ENCODE peak calls at places on chromosomes 5 and 9, in five cellular contexts. R is GM12878, G is A549, L is HepG2, H is K562. Q is an unnamed sample.

GRCh38 chr5:103259705-103260355 is 1.3 kb downstream of the MACIR start:
- DNase-seq in R (no peak), G (peak; percentile 28), L (peak; percentile 19), H (peak; percentile 60), Q (peak; percentile 58)

GRCh38 chr5:133582971-133583370 is 29.4 kb downstream of the FSTL4 start:
- DNase-seq in R (no peak), G (no peak), L (no peak), H (no peak), Q (no peak)

GRCh38 chr5:135210286-135211055 is 176.4 kb upstream of the PITX1 start:
- DNase-seq in R (no peak), G (no peak), L (no peak), H (no peak), Q (no peak)

GRCh38 chr9:133103987-133104505 is 17.0 kb downstream of the RALGDS start:
- DNase-seq in R (no peak), G (no peak), L (no peak), H (no peak), Q (no peak)

GRCh38 chr9:136829981-136830885 is 12.0 kb upstream of the AJM1 start:
- DNase-seq in R (no peak), G (no peak), L (no peak), H (no peak), Q (no peak)

GRCh38 chr9:94714494-94714893 is 12.0 kb upstream of the AOPEP start:
- DNase-seq in R (no peak), G (no peak), L (no peak), H (no peak), Q (no peak)

GRCh38 chr5:103041071-103041676 is 78.8 kb downstream of the GIN1 start:
- DNase-seq in R (no peak), G (peak; percentile 5), L (peak; percentile 20), H (peak; percentile 25), Q (peak; percentile 14)

GRCh38 chr5:142201471-142201887 is 92.9 kb downstream of the NDFIP1 start:
- DNase-seq in R (no peak), G (no peak), L (no peak), H (no peak), Q (no peak)

GRCh38 chr5:172778223-172778814 is 7.3 kb upstream of the DUSP1 start:
- DNase-seq in R (no peak), G (no peak), L (peak; percentile 93), H (peak; percentile 61), Q (no peak)

GRCh38 chr9:89260525-89260924 is 50.5 kb upstream of the CKS2 start:
- DNase-seq in R (no peak), G (no peak), L (no peak), H (no peak), Q (no peak)

GRCh38 chr9:114003756-114004155 is 74.3 kb downstream of the AMBP start:
- DNase-seq in R (no peak), G (no peak), L (no peak), H (no peak), Q (no peak)

GRCh38 chr5:96336351-96336985 is 96.6 kb downstream of the PCSK1 start:
- DNase-seq in R (no peak), G (peak; percentile 48), L (peak; percentile 84), H (peak; percentile 80), Q (peak; percentile 88)

GRCh38 chr9:133485531-133486260 is 6.8 kb upstream of the SLC2A6 start:
- DNase-seq in R (no peak), G (no peak), L (no peak), H (no peak), Q (no peak)

GRCh38 chr9:119559056-119559455 is 189.8 kb upstream of the BRINP1 start:
- DNase-seq in R (no peak), G (no peak), L (no peak), H (no peak), Q (no peak)

GRCh38 chr5:125011419-125011818 is 265.0 kb upstream of the ZNF608 start:
- DNase-seq in R (no peak), G (no peak), L (peak; percentile 5), H (no peak), Q (no peak)

GRCh38 chr5:132500244-132500930 is 9.8 kb upstream of the IRF1 start:
- DNase-seq in R (no peak), G (no peak), L (no peak), H (no peak), Q (no peak)

GRCh38 chr9:113508111-113508749 is 44.7 kb downstream of the RGS3 start:
- DNase-seq in R (no peak), G (peak; percentile 26), L (peak; percentile 72), H (peak; percentile 14), Q (peak; percentile 56)

GRCh38 chr9:120909904-120910303 is 16.7 kb downstream of the TRAF1 start:
- DNase-seq in R (no peak), G (no peak), L (no peak), H (no peak), Q (no peak)

GRCh38 chr9:76572205-76572550 is 113.2 kb downstream of the GCNT1 start:
- DNase-seq in R (no peak), G (no peak), L (no peak), H (no peak), Q (peak; percentile 32)

GRCh38 chr5:77942578-77943239 is 166.6 kb upstream of the TBCA start:
- DNase-seq in R (no peak), G (no peak), L (no peak), H (no peak), Q (no peak)

GRCh38 chr9:37221489-37222106 is 101.2 kb downstream of the ZCCHC7 start:
- DNase-seq in R (no peak), G (no peak), L (no peak), H (no peak), Q (no peak)

GRCh38 chr9:16417101-16417500 is 453.4 kb downstream of the BNC2 start:
- DNase-seq in R (peak; percentile 45), G (no peak), L (no peak), H (no peak), Q (no peak)

GRCh38 chr5:91104062-91104448 is 279.1 kb downstream of the ARRDC3 start:
- DNase-seq in R (no peak), G (no peak), L (no peak), H (no peak), Q (no peak)
- TF ChIP-seq JUNB in R (no peak), G (no peak), L (no peak), H (no peak), Q (no peak)

DNA sequence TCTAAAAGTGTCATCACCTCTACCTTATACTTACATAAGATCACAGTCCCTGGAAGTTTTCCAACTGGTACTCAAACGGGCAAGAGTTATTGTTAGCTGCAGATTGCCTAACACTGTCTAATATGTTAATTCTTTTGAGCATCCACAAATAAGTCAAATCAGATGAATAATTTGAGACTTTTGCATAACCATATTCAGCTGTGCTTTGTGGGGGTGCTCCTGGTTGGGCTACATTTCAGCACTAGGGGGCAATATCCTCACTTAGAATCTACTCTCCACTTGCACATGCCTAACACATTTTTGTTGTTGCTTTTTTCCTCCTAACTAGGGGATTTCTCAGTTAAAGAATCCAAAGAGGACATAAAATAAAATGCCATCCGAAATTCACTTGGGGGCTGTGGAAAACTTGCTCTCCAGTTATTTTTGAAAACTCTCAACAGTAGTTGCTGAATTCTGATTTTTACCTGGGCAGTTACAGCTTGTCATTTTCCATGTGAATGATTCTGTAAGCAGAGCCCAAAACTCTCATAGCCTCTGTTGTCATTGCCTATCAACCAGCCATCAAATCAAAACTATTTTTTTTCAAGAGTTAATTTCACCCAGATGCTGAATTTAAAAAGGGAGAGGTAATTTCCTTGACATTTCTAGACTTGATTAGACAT is 71.5 kb downstream of the TRIM36 start:
- DNase-seq in R (peak; percentile 7), G (peak; percentile 44), L (peak; percentile 32), H (peak; percentile 45), Q (peak; percentile 76)
- TF ChIP-seq JUNB in R (no peak), G (no peak), L (no peak), H (no peak), Q (no peak)

DNA sequence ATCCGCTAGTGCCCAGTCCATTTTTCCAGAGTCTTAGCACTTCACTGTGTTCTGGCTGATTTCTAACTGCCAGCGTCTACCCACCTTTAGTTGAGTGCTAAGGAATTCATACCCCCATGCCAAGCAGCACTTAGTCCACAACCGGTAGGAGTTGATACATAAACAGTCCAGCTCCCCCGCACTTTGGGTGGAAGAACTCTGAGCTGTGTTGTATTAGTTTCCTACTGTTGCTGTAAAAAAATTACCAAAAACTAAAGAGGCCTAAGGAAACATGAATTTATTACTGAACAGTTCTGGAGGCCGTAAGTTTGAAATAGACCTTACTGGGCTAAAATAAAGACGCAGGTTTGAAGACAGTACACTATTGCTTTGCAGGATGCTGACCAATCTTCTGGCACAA is 87.6 kb downstream of the SLC24A2 start:
- DNase-seq in R (no peak), G (no peak), L (no peak), H (no peak), Q (no peak)
- TF ChIP-seq JUNB in R (no peak), G (no peak), L (no peak), H (no peak), Q (no peak)

DNA sequence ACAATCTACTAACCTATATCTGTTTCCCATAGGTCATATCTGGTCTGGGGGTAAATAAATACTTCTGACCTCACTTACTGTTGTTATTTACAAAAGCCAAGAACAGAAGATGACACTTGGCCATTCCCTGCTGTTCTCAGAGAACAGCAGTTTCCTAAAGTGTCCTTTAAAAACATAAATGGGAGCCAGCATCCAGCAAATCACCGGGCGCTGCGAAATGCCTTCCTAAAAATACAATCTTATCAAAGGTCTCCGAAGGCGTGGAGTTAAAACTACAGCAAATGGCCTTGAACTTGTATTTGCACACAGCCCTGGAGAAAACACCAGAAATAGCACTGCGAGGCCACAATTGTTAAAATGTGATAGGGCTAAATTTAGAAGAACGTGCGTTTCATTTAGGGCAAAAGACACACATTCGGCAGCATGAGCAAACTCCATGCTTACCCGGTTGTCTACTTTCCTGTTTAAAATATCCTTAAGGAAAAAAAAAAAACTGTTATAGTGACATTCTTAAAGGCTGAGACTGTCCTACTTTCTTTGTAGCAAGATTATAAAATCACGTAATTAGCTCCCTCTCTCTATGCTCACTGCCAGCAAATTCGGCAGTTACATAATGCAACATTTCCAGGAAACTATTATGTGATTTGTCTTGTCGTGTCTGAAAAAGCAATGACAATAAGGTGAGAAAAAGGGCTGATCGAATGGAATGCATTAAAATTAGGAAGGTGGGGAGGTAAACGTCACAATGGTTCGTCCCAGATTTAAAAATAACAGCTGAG is 1.5 kb downstream of the NFIL3 start:
- DNase-seq in R (no peak), G (peak; percentile 12), L (peak; percentile 40), H (peak; percentile 26), Q (no peak)
- TF ChIP-seq JUNB in R (no peak), G (no peak), L (no peak), H (no peak), Q (no peak)

GRCh38 chr9:105046907-105047651 is 119.1 kb upstream of the ABCA1 start:
- DNase-seq in R (no peak), G (no peak), L (no peak), H (no peak), Q (no peak)
- TF ChIP-seq JUNB in R (no peak), G (no peak), L (no peak), H (no peak), Q (no peak)

GRCh38 chr5:180222056-180222455 is 13.0 kb upstream of the RASGEF1C start:
- DNase-seq in R (no peak), G (no peak), L (no peak), H (no peak), Q (no peak)
- TF ChIP-seq JUNB in R (no peak), G (no peak), L (no peak), H (no peak), Q (no peak)

GRCh38 chr5:74686962-74687751 is 2.1 kb downstream of the HEXB start:
- DNase-seq in R (no peak), G (no peak), L (no peak), H (no peak), Q (no peak)
- TF ChIP-seq JUNB in R (no peak), G (no peak), L (no peak), H (no peak), Q (no peak)